ENCODE peak calls at places on chromosome 14, in four cellular contexts. One of them, this sample, is unnamed.

GRCh38 chr14:49203676-49204075 is 382.5 kb downstream of the RPS29 start:
- DNase-seq in coronary artery: no peak
- DNase-seq in mammary epithelial cell: no peak
- DNase-seq in body of pancreas: no peak
- DNase-seq in this sample: no peak

GRCh38 chr14:95444132-95445129 is 72.0 kb downstream of the SYNE3 start:
- DNase-seq in coronary artery: no peak
- DNase-seq in mammary epithelial cell: no peak
- DNase-seq in body of pancreas: no peak
- DNase-seq in this sample: no peak

GRCh38 chr14:97366400-97366799 is 569.2 kb downstream of the VRK1 start:
- DNase-seq in coronary artery: no peak
- DNase-seq in mammary epithelial cell: no peak
- DNase-seq in body of pancreas: no peak
- DNase-seq in this sample: no peak

GRCh38 chr14:30283822-30284446 is 275.0 kb upstream of the G2E3 start:
- DNase-seq in coronary artery: no peak
- DNase-seq in mammary epithelial cell: peak; percentile 42
- DNase-seq in body of pancreas: peak; percentile 46
- DNase-seq in this sample: no peak

GRCh38 chr14:55609681-55610080 is 29.7 kb downstream of the KTN1 start:
- DNase-seq in coronary artery: no peak
- DNase-seq in mammary epithelial cell: no peak
- DNase-seq in body of pancreas: no peak
- DNase-seq in this sample: peak; percentile 22

GRCh38 chr14:55766071-55766470 is 186.1 kb downstream of the KTN1 start:
- DNase-seq in coronary artery: no peak
- DNase-seq in mammary epithelial cell: no peak
- DNase-seq in body of pancreas: no peak
- DNase-seq in this sample: no peak

GRCh38 chr14:61296707-61297502 is 15.8 kb upstream of the TMEM30B start:
- DNase-seq in coronary artery: no peak
- DNase-seq in mammary epithelial cell: peak; percentile 37
- DNase-seq in body of pancreas: no peak
- DNase-seq in this sample: no peak

GRCh38 chr14:77892381-77892871 is 92.5 kb downstream of the ADCK1 start:
- DNase-seq in coronary artery: no peak
- DNase-seq in mammary epithelial cell: peak; percentile 11
- DNase-seq in body of pancreas: no peak
- DNase-seq in this sample: no peak

GRCh38 chr14:69004731-69005431 is 25.8 kb upstream of the ACTN1 start:
- DNase-seq in coronary artery: no peak
- DNase-seq in mammary epithelial cell: no peak
- DNase-seq in body of pancreas: no peak
- DNase-seq in this sample: no peak

GRCh38 chr14:34043627-34044372 is 92.9 kb upstream of the EGLN3 start:
- DNase-seq in coronary artery: no peak
- DNase-seq in mammary epithelial cell: peak; percentile 77
- DNase-seq in body of pancreas: no peak
- DNase-seq in this sample: no peak

GRCh38 chr14:37874429-37875109 is 279.1 kb downstream of the TTC6 start:
- DNase-seq in coronary artery: no peak
- DNase-seq in mammary epithelial cell: peak; percentile 66
- DNase-seq in body of pancreas: peak; percentile 88
- DNase-seq in this sample: no peak

GRCh38 chr14:61388173-61388975 is 67.0 kb downstream of the PRKCH start:
- DNase-seq in coronary artery: no peak
- DNase-seq in mammary epithelial cell: peak; percentile 94
- DNase-seq in body of pancreas: no peak
- DNase-seq in this sample: no peak

GRCh38 chr14:100610511-100611217 is 23.4 kb upstream of the BEGAIN start:
- DNase-seq in coronary artery: no peak
- DNase-seq in mammary epithelial cell: no peak
- DNase-seq in body of pancreas: no peak
- DNase-seq in this sample: no peak

GRCh38 chr14:99721792-99722516 is 37.9 kb downstream of the CYP46A1 start:
- DNase-seq in coronary artery: peak; percentile 54
- DNase-seq in mammary epithelial cell: no peak
- DNase-seq in body of pancreas: peak; percentile 8
- DNase-seq in this sample: no peak

GRCh38 chr14:27528328-27528727 is 930.5 kb upstream of the NOVA1 start:
- DNase-seq in coronary artery: no peak
- DNase-seq in mammary epithelial cell: no peak
- DNase-seq in body of pancreas: no peak
- DNase-seq in this sample: no peak

GRCh38 chr14:61813101-61813596 is 50.9 kb downstream of the SNAPC1 start:
- DNase-seq in coronary artery: no peak
- DNase-seq in mammary epithelial cell: peak; percentile 5
- DNase-seq in body of pancreas: no peak
- DNase-seq in this sample: no peak

GRCh38 chr14:45798659-45799058 is 545.7 kb upstream of the MIS18BP1 start:
- DNase-seq in coronary artery: no peak
- DNase-seq in mammary epithelial cell: no peak
- DNase-seq in body of pancreas: no peak
- DNase-seq in this sample: no peak

GRCh38 chr14:54686219-54686870 is 119.4 kb downstream of the SAMD4A start:
- DNase-seq in coronary artery: peak; percentile 82
- DNase-seq in mammary epithelial cell: no peak
- DNase-seq in body of pancreas: no peak
- DNase-seq in this sample: peak; percentile 89

GRCh38 chr14:101508948-101509729 is 52.2 kb upstream of the DIO3 start:
- DNase-seq in coronary artery: peak; percentile 71
- DNase-seq in mammary epithelial cell: no peak
- DNase-seq in body of pancreas: no peak
- DNase-seq in this sample: no peak

GRCh38 chr14:51573607-51574006 is 78.1 kb upstream of the FRMD6 start:
- DNase-seq in coronary artery: no peak
- DNase-seq in mammary epithelial cell: no peak
- DNase-seq in body of pancreas: no peak
- DNase-seq in this sample: no peak

GRCh38 chr14:53946404-53947400 is 9.9 kb downstream of the BMP4 start:
- DNase-seq in coronary artery: no peak
- DNase-seq in mammary epithelial cell: no peak
- DNase-seq in body of pancreas: no peak
- DNase-seq in this sample: no peak

GRCh38 chr14:81144811-81145598 is 75.8 kb downstream of the GTF2A1 start:
- DNase-seq in coronary artery: no peak
- DNase-seq in mammary epithelial cell: no peak
- DNase-seq in body of pancreas: no peak
- DNase-seq in this sample: no peak

GRCh38 chr14:55684956-55685584 is 105.1 kb downstream of the KTN1 start:
- DNase-seq in coronary artery: no peak
- DNase-seq in mammary epithelial cell: no peak
- DNase-seq in body of pancreas: no peak
- DNase-seq in this sample: no peak

GRCh38 chr14:92568621-92569479 is 55.3 kb downstream of the RIN3 start:
- DNase-seq in coronary artery: no peak
- DNase-seq in mammary epithelial cell: no peak
- DNase-seq in body of pancreas: no peak
- DNase-seq in this sample: no peak

GRCh38 chr14:69715725-69716482 is 51.0 kb upstream of the SRSF5 start:
- DNase-seq in coronary artery: peak; percentile 94
- DNase-seq in mammary epithelial cell: peak; percentile 93
- DNase-seq in body of pancreas: peak; percentile 50
- DNase-seq in this sample: no peak

GRCh38 chr14:22509751-22510300 is 79.2 kb downstream of the DAD1 start:
- DNase-seq in coronary artery: no peak
- DNase-seq in mammary epithelial cell: no peak
- DNase-seq in body of pancreas: no peak
- DNase-seq in this sample: no peak

GRCh38 chr14:83905157-83905556 is 1624.8 kb upstream of the FLRT2 start:
- DNase-seq in coronary artery: no peak
- DNase-seq in mammary epithelial cell: no peak
- DNase-seq in body of pancreas: no peak
- DNase-seq in this sample: no peak

GRCh38 chr14:77109656-77110055 is 11.6 kb downstream of the CIPC start:
- DNase-seq in coronary artery: no peak
- DNase-seq in mammary epithelial cell: no peak
- DNase-seq in body of pancreas: no peak
- DNase-seq in this sample: no peak

GRCh38 chr14:103724116-103724515 is 8.5 kb downstream of the ZFYVE21 start:
- DNase-seq in coronary artery: peak; percentile 90
- DNase-seq in mammary epithelial cell: no peak
- DNase-seq in body of pancreas: peak; percentile 79
- DNase-seq in this sample: no peak

GRCh38 chr14:99134333-99135046 is 137.5 kb downstream of the BCL11B start:
- DNase-seq in coronary artery: peak; percentile 63
- DNase-seq in mammary epithelial cell: no peak
- DNase-seq in body of pancreas: no peak
- DNase-seq in this sample: no peak

GRCh38 chr14:53032838-53033390 is 82.1 kb upstream of the FERMT2 start:
- DNase-seq in coronary artery: no peak
- DNase-seq in mammary epithelial cell: no peak
- DNase-seq in body of pancreas: no peak
- DNase-seq in this sample: no peak

GRCh38 chr14:37172024-37172869 is at the start of gene SLC25A21:
- DNase-seq in coronary artery: peak; percentile 79
- DNase-seq in mammary epithelial cell: peak; percentile 85
- DNase-seq in body of pancreas: peak; percentile 81
- DNase-seq in this sample: peak; percentile 33

GRCh38 chr14:91177073-91177796 is 63.4 kb downstream of the DGLUCY start:
- DNase-seq in coronary artery: no peak
- DNase-seq in mammary epithelial cell: peak; percentile 55
- DNase-seq in body of pancreas: peak; percentile 57
- DNase-seq in this sample: peak; percentile 18

GRCh38 chr14:51616724-51617409 is 34.8 kb upstream of the FRMD6 start:
- DNase-seq in coronary artery: no peak
- DNase-seq in mammary epithelial cell: peak; percentile 80
- DNase-seq in body of pancreas: peak; percentile 49
- DNase-seq in this sample: peak; percentile 72

GRCh38 chr14:85516239-85517112 is 13.5 kb upstream of the FLRT2 start:
- DNase-seq in coronary artery: no peak
- DNase-seq in mammary epithelial cell: peak; percentile 81
- DNase-seq in body of pancreas: no peak
- DNase-seq in this sample: peak; percentile 78

GRCh38 chr14:31717294-31718085 is 156.3 kb downstream of the NUBPL start:
- DNase-seq in coronary artery: no peak
- DNase-seq in mammary epithelial cell: peak; percentile 32
- DNase-seq in body of pancreas: no peak
- DNase-seq in this sample: no peak
- H3K4me3 ChIP-seq in coronary artery: no peak overlapping the region
- H3K4me3 ChIP-seq in mammary epithelial cell: no peak overlapping the region
- H3K4me3 ChIP-seq in body of pancreas: no peak overlapping the region
- H3K4me3 ChIP-seq in this sample: no peak overlapping the region

GRCh38 chr14:89720741-89721315 is 233.7 kb downstream of the EFCAB11 start:
- DNase-seq in coronary artery: no peak
- DNase-seq in mammary epithelial cell: no peak
- DNase-seq in body of pancreas: peak; percentile 13
- DNase-seq in this sample: no peak
- TF ChIP-seq CTCF in coronary artery: no peak
- TF ChIP-seq CTCF in mammary epithelial cell: no peak
- TF ChIP-seq CTCF in body of pancreas: no peak
- TF ChIP-seq CTCF in this sample: no peak

GRCh38 chr14:74616996-74617700 is 5.1 kb upstream of the LTBP2 start:
- DNase-seq in coronary artery: no peak
- DNase-seq in mammary epithelial cell: no peak
- DNase-seq in body of pancreas: no peak
- DNase-seq in this sample: no peak
- H3K4me3 ChIP-seq in coronary artery: no peak overlapping the region
- H3K4me3 ChIP-seq in mammary epithelial cell: no peak overlapping the region
- H3K4me3 ChIP-seq in body of pancreas: no peak overlapping the region
- H3K4me3 ChIP-seq in this sample: no peak overlapping the region

GRCh38 chr14:23561873-23562821 is 5.4 kb downstream of the AP1G2 start:
- DNase-seq in coronary artery: no peak
- DNase-seq in mammary epithelial cell: peak; percentile 84
- DNase-seq in body of pancreas: no peak
- DNase-seq in this sample: no peak
- TF ChIP-seq CTCF in coronary artery: no peak
- TF ChIP-seq CTCF in mammary epithelial cell: peak; percentile 3
- TF ChIP-seq CTCF in body of pancreas: no peak
- TF ChIP-seq CTCF in this sample: no peak